ENCODE peak calls at places on chromosomes 7 and 10, in seven cellular contexts. Y is IMR-90, X is H1, D is neuronal stem cell, I is H9, Q is mesenchymal stem cell, K is trophoblast cell. T is an unnamed sample.

GRCh38 chr10:116170815-116171250 is 102.2 kb downstream of the GFRA1 start:
- DNase-seq in K (no peak), X (no peak), Q (peak), I (no peak), Y (peak), D (peak), T (peak)

GRCh38 chr10:124006526-124006925 is 86.9 kb downstream of the CHST15 start:
- DNase-seq in D (no peak), K (no peak), Q (no peak), I (peak), X (no peak), Y (no peak), T (no peak)

GRCh38 chr7:98309566-98309965 is 28.1 kb downstream of the BRI3 start:
- DNase-seq in X (no peak), K (no peak), Y (no peak), Q (no peak), I (no peak), D (no peak), T (no peak)

GRCh38 chr10:121426307-121426706 is 171.9 kb downstream of the FGFR2 start:
- DNase-seq in D (no peak), I (peak), Q (no peak), Y (no peak), K (peak), X (no peak), T (peak)

GRCh38 chr7:149355390-149356048 is 93.5 kb downstream of the ZNF783 start:
- DNase-seq in Q (no peak), D (no peak), I (peak), K (no peak), Y (no peak), X (peak), T (peak)

GRCh38 chr7:4766666-4767530 is 8.5 kb upstream of the AP5Z1 start:
- DNase-seq in K (no peak), Q (no peak), I (no peak), X (no peak), D (no peak), Y (no peak), T (no peak)

GRCh38 chr7:11988186-11988585 is 156.2 kb upstream of the THSD7A start:
- DNase-seq in K (no peak), I (no peak), X (no peak), Q (no peak), D (no peak), Y (no peak), T (no peak)

GRCh38 chr10:70996549-70996948 is 108.2 kb upstream of the PCBD1 start:
- DNase-seq in Y (no peak), Q (no peak), K (no peak), I (no peak), X (no peak), D (no peak), T (no peak)

GRCh38 chr10:103153302-103153759 is 39.7 kb downstream of the NT5C2 start:
- DNase-seq in D (no peak), Q (peak), X (no peak), I (no peak), K (no peak), Y (peak), T (peak)

DNA sequence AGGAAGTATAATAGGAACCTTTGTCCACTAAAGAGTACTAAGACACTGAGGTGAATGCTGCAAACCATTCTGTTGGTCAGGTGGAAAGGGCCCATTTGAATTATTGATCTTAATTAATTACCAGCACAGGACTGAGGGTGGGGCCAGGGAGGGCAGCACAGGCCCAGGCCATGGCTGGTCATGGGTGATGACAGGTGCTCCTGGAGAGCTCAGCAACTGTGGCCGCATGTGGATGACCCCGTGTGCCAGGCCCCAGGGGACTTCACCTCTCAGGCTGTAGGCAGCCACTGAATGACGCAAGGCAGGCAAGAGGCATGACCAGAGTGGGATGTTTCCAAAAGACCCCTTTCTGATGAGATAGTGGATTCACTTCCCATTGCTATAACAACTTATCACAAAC is 54.2 kb downstream of the HECW1 start:
- DNase-seq in Q (no peak), I (no peak), X (no peak), D (no peak), Y (no peak), K (no peak), T (no peak)
- H3K23ac ChIP-seq in Q (no peak), I (no peak), X (no peak), D (no peak), Y (no peak), K (no peak), T (no peak)

DNA sequence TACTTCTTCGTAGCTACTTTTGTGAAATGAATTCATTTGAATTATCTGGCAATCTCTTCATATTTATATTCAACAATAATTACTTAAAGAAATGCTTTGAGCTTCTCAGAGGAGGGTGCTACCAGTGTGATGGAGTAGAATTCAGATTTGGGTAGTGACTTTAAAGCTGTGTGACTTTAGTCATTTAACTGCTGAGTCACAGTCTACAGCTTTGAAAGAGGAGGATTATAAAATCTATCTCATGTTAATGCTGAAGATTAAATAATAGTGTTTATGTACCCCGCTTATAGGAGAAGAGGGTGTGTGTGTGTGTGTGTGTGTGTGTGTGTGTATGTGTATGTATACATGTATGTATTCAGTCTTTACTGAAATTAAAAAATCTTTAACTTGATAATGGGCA is 68.2 kb downstream of the CFTR start:
- DNase-seq in Y (no peak), X (no peak), D (no peak), I (no peak), Q (no peak), K (no peak), T (no peak)
- H3K23ac ChIP-seq in Y (no peak), X (no peak), D (no peak), I (no peak), Q (no peak), K (no peak), T (no peak)

GRCh38 chr10:29372920-29373319 is 84.0 kb downstream of the LYZL1 start:
- DNase-seq in K (no peak), D (no peak), Y (no peak), I (no peak), Q (no peak), X (no peak), T (peak)
- H3K23ac ChIP-seq in K (no peak), D (no peak), Y (no peak), I (no peak), Q (no peak), X (no peak), T (no peak)

GRCh38 chr7:90269163-90269562 is 24.2 kb downstream of the CFAP69 start:
- DNase-seq in Q (no peak), Y (no peak), X (no peak), I (no peak), K (peak), D (no peak), T (no peak)
- H3K23ac ChIP-seq in Q (no peak), Y (no peak), X (no peak), I (no peak), K (no peak), D (no peak), T (no peak)

DNA sequence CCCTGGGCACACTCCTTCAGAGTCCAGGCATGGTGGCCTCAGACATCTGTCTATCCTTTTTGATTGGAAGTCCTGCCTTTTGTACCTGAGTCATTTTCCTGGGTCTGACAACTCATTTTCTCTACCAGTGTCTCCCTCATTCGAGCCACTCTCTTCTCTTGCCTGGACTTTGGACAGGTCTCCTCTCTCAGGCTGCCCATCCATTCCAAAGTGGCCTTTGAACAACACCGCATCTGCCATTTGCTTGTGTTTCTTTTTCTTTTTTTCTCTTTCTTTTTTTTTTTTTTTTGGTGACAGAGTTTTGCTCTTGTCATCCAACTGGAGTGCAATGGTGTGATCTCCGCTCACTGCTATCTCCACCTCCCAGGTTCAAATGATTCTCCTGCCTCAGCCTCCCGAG is 142.1 kb upstream of the COBL start:
- DNase-seq in Y (no peak), Q (no peak), K (no peak), I (no peak), D (no peak), X (no peak), T (no peak)
- H3K23ac ChIP-seq in Y (no peak), Q (no peak), K (no peak), I (no peak), D (no peak), X (no peak), T (no peak)

DNA sequence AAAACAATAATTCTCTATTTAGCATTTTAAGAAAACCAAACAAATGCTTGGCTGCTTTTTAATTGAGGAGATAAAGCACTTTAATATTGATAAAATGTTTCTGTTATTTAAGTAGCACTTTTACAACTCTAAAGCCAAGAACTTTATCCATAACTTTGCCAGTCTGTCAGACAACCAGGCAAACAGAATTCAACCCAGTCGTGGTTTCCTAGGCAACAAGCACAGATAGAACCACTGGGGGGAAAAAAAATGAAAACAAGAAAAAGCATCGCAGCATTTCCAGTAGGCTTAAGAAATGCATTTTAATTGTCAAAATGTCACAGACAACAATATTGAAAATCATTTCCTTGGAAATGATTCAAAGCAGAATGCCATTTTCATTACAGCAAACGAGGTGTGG is 323.4 kb downstream of the PARD3 start:
- DNase-seq in I (no peak), D (no peak), Y (no peak), X (no peak), K (no peak), Q (peak), T (no peak)
- H3K23ac ChIP-seq in I (no peak), D (no peak), Y (no peak), X (no peak), K (no peak), Q (no peak), T (no peak)

GRCh38 chr7:122337011-122337410 is 32.5 kb upstream of the FEZF1 start:
- DNase-seq in X (no peak), I (no peak), Y (no peak), K (no peak), Q (no peak), D (no peak), T (no peak)
- H3K23ac ChIP-seq in X (no peak), I (no peak), Y (no peak), K (no peak), Q (no peak), D (no peak), T (no peak)

GRCh38 chr7:47572101-47572460 is 9.8 kb downstream of the TNS3 start:
- DNase-seq in D (no peak), K (peak), Q (no peak), X (no peak), Y (no peak), I (no peak), T (no peak)
- H3K23ac ChIP-seq in D (peak), K (no peak), Q (no peak), X (no peak), Y (peak), I (no peak), T (no peak)

GRCh38 chr10:10902951-10903350 is 114.7 kb upstream of the CELF2 start:
- DNase-seq in K (no peak), Y (peak), Q (no peak), I (no peak), D (no peak), X (no peak), T (no peak)
- H3K23ac ChIP-seq in K (no peak), Y (no peak), Q (no peak), I (no peak), D (no peak), X (no peak), T (no peak)

T was measured in mesendoderm.